ENCODE peak calls at places on chromosomes 7 and 10, in six cellular contexts. One of them, this sample, is unnamed.

GRCh38 chr10:22420787-22421517 is 75.7 kb downstream of the SPAG6 start:
- DNase-seq in activated effector memory CD4-positive, alpha-beta T cell treated with Interleukin-2 at 50 U/mL for 16 hours: no peak
- DNase-seq in activated naive CD4-positive, alpha-beta T cell treated with anti-CD3 and anti-CD28 coated beads, Interleukin-2, amount 10 ng/mL, durations not matched to agents 7 days and 5 days: no peak
- DNase-seq in NCI-H1930: no peak
- DNase-seq in thyroid gland: no peak
- DNase-seq in cardiac muscle cell: no peak
- DNase-seq in this sample: peak

GRCh38 chr7:117385340-117386124 is 41.8 kb downstream of the ASZ1 start:
- DNase-seq in activated naive CD4-positive, alpha-beta T cell treated with anti-CD3 and anti-CD28 coated beads, Interleukin-2, amount 10 ng/mL, durations not matched to agents 7 days and 5 days: no peak
- DNase-seq in thyroid gland: no peak
- DNase-seq in cardiac muscle cell: peak
- DNase-seq in NCI-H1930: no peak
- DNase-seq in activated effector memory CD4-positive, alpha-beta T cell treated with Interleukin-2 at 50 U/mL for 16 hours: no peak
- DNase-seq in this sample: peak

GRCh38 chr7:156473476-156474240 is 166.9 kb upstream of the RNF32 start:
- DNase-seq in activated naive CD4-positive, alpha-beta T cell treated with anti-CD3 and anti-CD28 coated beads, Interleukin-2, amount 10 ng/mL, durations not matched to agents 7 days and 5 days: peak
- DNase-seq in thyroid gland: peak
- DNase-seq in cardiac muscle cell: peak
- DNase-seq in activated effector memory CD4-positive, alpha-beta T cell treated with Interleukin-2 at 50 U/mL for 16 hours: no peak
- DNase-seq in NCI-H1930: peak
- DNase-seq in this sample: peak

GRCh38 chr10:23094786-23095403 is 484 bp upstream of the MSRB2 start:
- DNase-seq in cardiac muscle cell: no peak
- DNase-seq in thyroid gland: no peak
- DNase-seq in activated effector memory CD4-positive, alpha-beta T cell treated with Interleukin-2 at 50 U/mL for 16 hours: no peak
- DNase-seq in NCI-H1930: no peak
- DNase-seq in activated naive CD4-positive, alpha-beta T cell treated with anti-CD3 and anti-CD28 coated beads, Interleukin-2, amount 10 ng/mL, durations not matched to agents 7 days and 5 days: no peak
- DNase-seq in this sample: no peak

GRCh38 chr10:22658745-22659410 is 55.5 kb downstream of the PIP4K2A start:
- DNase-seq in thyroid gland: no peak
- DNase-seq in NCI-H1930: no peak
- DNase-seq in activated naive CD4-positive, alpha-beta T cell treated with anti-CD3 and anti-CD28 coated beads, Interleukin-2, amount 10 ng/mL, durations not matched to agents 7 days and 5 days: no peak
- DNase-seq in activated effector memory CD4-positive, alpha-beta T cell treated with Interleukin-2 at 50 U/mL for 16 hours: no peak
- DNase-seq in cardiac muscle cell: no peak
- DNase-seq in this sample: no peak

GRCh38 chr7:132049462-132050304 is 493.3 kb upstream of the PODXL start:
- DNase-seq in cardiac muscle cell: peak
- DNase-seq in activated naive CD4-positive, alpha-beta T cell treated with anti-CD3 and anti-CD28 coated beads, Interleukin-2, amount 10 ng/mL, durations not matched to agents 7 days and 5 days: peak
- DNase-seq in NCI-H1930: no peak
- DNase-seq in activated effector memory CD4-positive, alpha-beta T cell treated with Interleukin-2 at 50 U/mL for 16 hours: no peak
- DNase-seq in thyroid gland: peak
- DNase-seq in this sample: peak

GRCh38 chr10:90675621-90676020 is 182.2 kb downstream of the HTR7 start:
- DNase-seq in activated naive CD4-positive, alpha-beta T cell treated with anti-CD3 and anti-CD28 coated beads, Interleukin-2, amount 10 ng/mL, durations not matched to agents 7 days and 5 days: no peak
- DNase-seq in activated effector memory CD4-positive, alpha-beta T cell treated with Interleukin-2 at 50 U/mL for 16 hours: no peak
- DNase-seq in cardiac muscle cell: no peak
- DNase-seq in NCI-H1930: no peak
- DNase-seq in thyroid gland: no peak
- DNase-seq in this sample: no peak

GRCh38 chr10:70918851-70919530 is 30.6 kb upstream of the PCBD1 start:
- DNase-seq in thyroid gland: no peak
- DNase-seq in activated effector memory CD4-positive, alpha-beta T cell treated with Interleukin-2 at 50 U/mL for 16 hours: no peak
- DNase-seq in cardiac muscle cell: no peak
- DNase-seq in NCI-H1930: no peak
- DNase-seq in activated naive CD4-positive, alpha-beta T cell treated with anti-CD3 and anti-CD28 coated beads, Interleukin-2, amount 10 ng/mL, durations not matched to agents 7 days and 5 days: no peak
- DNase-seq in this sample: no peak

GRCh38 chr10:24417053-24417452 is 208.1 kb downstream of the KIAA1217 start:
- DNase-seq in NCI-H1930: no peak
- DNase-seq in activated naive CD4-positive, alpha-beta T cell treated with anti-CD3 and anti-CD28 coated beads, Interleukin-2, amount 10 ng/mL, durations not matched to agents 7 days and 5 days: no peak
- DNase-seq in thyroid gland: no peak
- DNase-seq in cardiac muscle cell: no peak
- DNase-seq in activated effector memory CD4-positive, alpha-beta T cell treated with Interleukin-2 at 50 U/mL for 16 hours: no peak
- DNase-seq in this sample: peak

GRCh38 chr7:25862254-25862992 is 289.6 kb upstream of the NFE2L3 start:
- DNase-seq in activated effector memory CD4-positive, alpha-beta T cell treated with Interleukin-2 at 50 U/mL for 16 hours: peak
- DNase-seq in NCI-H1930: peak
- DNase-seq in activated naive CD4-positive, alpha-beta T cell treated with anti-CD3 and anti-CD28 coated beads, Interleukin-2, amount 10 ng/mL, durations not matched to agents 7 days and 5 days: peak
- DNase-seq in cardiac muscle cell: peak
- DNase-seq in thyroid gland: peak
- DNase-seq in this sample: peak

GRCh38 chr7:2474813-2475677 is 1.2 kb downstream of the GRIFIN start:
- DNase-seq in activated effector memory CD4-positive, alpha-beta T cell treated with Interleukin-2 at 50 U/mL for 16 hours: no peak
- DNase-seq in thyroid gland: no peak
- DNase-seq in NCI-H1930: no peak
- DNase-seq in cardiac muscle cell: no peak
- DNase-seq in activated naive CD4-positive, alpha-beta T cell treated with anti-CD3 and anti-CD28 coated beads, Interleukin-2, amount 10 ng/mL, durations not matched to agents 7 days and 5 days: no peak
- DNase-seq in this sample: no peak

GRCh38 chr7:130669051-130669700 is 628 bp upstream of the COPG2 start:
- DNase-seq in thyroid gland: no peak
- DNase-seq in NCI-H1930: no peak
- DNase-seq in cardiac muscle cell: no peak
- DNase-seq in activated naive CD4-positive, alpha-beta T cell treated with anti-CD3 and anti-CD28 coated beads, Interleukin-2, amount 10 ng/mL, durations not matched to agents 7 days and 5 days: no peak
- DNase-seq in activated effector memory CD4-positive, alpha-beta T cell treated with Interleukin-2 at 50 U/mL for 16 hours: no peak
- DNase-seq in this sample: no peak

GRCh38 chr10:103661198-103661950 is 167.9 kb downstream of the NEURL1 start:
- DNase-seq in thyroid gland: peak
- DNase-seq in cardiac muscle cell: peak
- DNase-seq in activated naive CD4-positive, alpha-beta T cell treated with anti-CD3 and anti-CD28 coated beads, Interleukin-2, amount 10 ng/mL, durations not matched to agents 7 days and 5 days: peak
- DNase-seq in NCI-H1930: no peak
- DNase-seq in activated effector memory CD4-positive, alpha-beta T cell treated with Interleukin-2 at 50 U/mL for 16 hours: peak
- DNase-seq in this sample: peak

GRCh38 chr7:151699147-151699546 is 177.8 kb downstream of the PRKAG2 start:
- DNase-seq in cardiac muscle cell: no peak
- DNase-seq in activated naive CD4-positive, alpha-beta T cell treated with anti-CD3 and anti-CD28 coated beads, Interleukin-2, amount 10 ng/mL, durations not matched to agents 7 days and 5 days: no peak
- DNase-seq in activated effector memory CD4-positive, alpha-beta T cell treated with Interleukin-2 at 50 U/mL for 16 hours: no peak
- DNase-seq in NCI-H1930: no peak
- DNase-seq in thyroid gland: no peak
- DNase-seq in this sample: no peak

GRCh38 chr10:84395581-84395980 is 67.2 kb downstream of the CCSER2 start:
- DNase-seq in cardiac muscle cell: no peak
- DNase-seq in NCI-H1930: no peak
- DNase-seq in activated naive CD4-positive, alpha-beta T cell treated with anti-CD3 and anti-CD28 coated beads, Interleukin-2, amount 10 ng/mL, durations not matched to agents 7 days and 5 days: no peak
- DNase-seq in thyroid gland: no peak
- DNase-seq in activated effector memory CD4-positive, alpha-beta T cell treated with Interleukin-2 at 50 U/mL for 16 hours: no peak
- DNase-seq in this sample: no peak

GRCh38 chr7:37150180-37150579 is 298.5 kb downstream of the ELMO1 start:
- DNase-seq in NCI-H1930: no peak
- DNase-seq in activated naive CD4-positive, alpha-beta T cell treated with anti-CD3 and anti-CD28 coated beads, Interleukin-2, amount 10 ng/mL, durations not matched to agents 7 days and 5 days: no peak
- DNase-seq in activated effector memory CD4-positive, alpha-beta T cell treated with Interleukin-2 at 50 U/mL for 16 hours: no peak
- DNase-seq in cardiac muscle cell: no peak
- DNase-seq in thyroid gland: no peak
- DNase-seq in this sample: no peak

GRCh38 chr7:90212149-90212495 is 582 bp downstream of the STEAP2 start:
- DNase-seq in activated effector memory CD4-positive, alpha-beta T cell treated with Interleukin-2 at 50 U/mL for 16 hours: no peak
- DNase-seq in activated naive CD4-positive, alpha-beta T cell treated with anti-CD3 and anti-CD28 coated beads, Interleukin-2, amount 10 ng/mL, durations not matched to agents 7 days and 5 days: no peak
- DNase-seq in cardiac muscle cell: no peak
- DNase-seq in NCI-H1930: no peak
- DNase-seq in thyroid gland: no peak
- DNase-seq in this sample: no peak

GRCh38 chr10:3107426-3107961 is 40.1 kb downstream of the PFKP start:
- DNase-seq in activated naive CD4-positive, alpha-beta T cell treated with anti-CD3 and anti-CD28 coated beads, Interleukin-2, amount 10 ng/mL, durations not matched to agents 7 days and 5 days: no peak
- DNase-seq in cardiac muscle cell: no peak
- DNase-seq in NCI-H1930: no peak
- DNase-seq in activated effector memory CD4-positive, alpha-beta T cell treated with Interleukin-2 at 50 U/mL for 16 hours: no peak
- DNase-seq in thyroid gland: peak
- DNase-seq in this sample: no peak

GRCh38 chr7:154347867-154348266 is 295.7 kb downstream of the DPP6 start:
- DNase-seq in thyroid gland: no peak
- DNase-seq in NCI-H1930: no peak
- DNase-seq in cardiac muscle cell: no peak
- DNase-seq in activated effector memory CD4-positive, alpha-beta T cell treated with Interleukin-2 at 50 U/mL for 16 hours: no peak
- DNase-seq in activated naive CD4-positive, alpha-beta T cell treated with anti-CD3 and anti-CD28 coated beads, Interleukin-2, amount 10 ng/mL, durations not matched to agents 7 days and 5 days: no peak
- DNase-seq in this sample: no peak

GRCh38 chr7:27196287-27196739 is 3.6 kb downstream of the HOXA13 start:
- DNase-seq in cardiac muscle cell: peak
- DNase-seq in activated effector memory CD4-positive, alpha-beta T cell treated with Interleukin-2 at 50 U/mL for 16 hours: peak
- DNase-seq in NCI-H1930: peak
- DNase-seq in thyroid gland: peak
- DNase-seq in activated naive CD4-positive, alpha-beta T cell treated with anti-CD3 and anti-CD28 coated beads, Interleukin-2, amount 10 ng/mL, durations not matched to agents 7 days and 5 days: peak
- DNase-seq in this sample: peak

GRCh38 chr7:43482679-43483252 is 100.1 kb upstream of the STK17A start:
- DNase-seq in activated naive CD4-positive, alpha-beta T cell treated with anti-CD3 and anti-CD28 coated beads, Interleukin-2, amount 10 ng/mL, durations not matched to agents 7 days and 5 days: no peak
- DNase-seq in NCI-H1930: no peak
- DNase-seq in cardiac muscle cell: no peak
- DNase-seq in thyroid gland: no peak
- DNase-seq in activated effector memory CD4-positive, alpha-beta T cell treated with Interleukin-2 at 50 U/mL for 16 hours: no peak
- DNase-seq in this sample: no peak

GRCh38 chr10:114380060-114380459 is 24.2 kb downstream of the AFAP1L2 start:
- DNase-seq in cardiac muscle cell: no peak
- DNase-seq in thyroid gland: peak
- DNase-seq in NCI-H1930: no peak
- DNase-seq in activated naive CD4-positive, alpha-beta T cell treated with anti-CD3 and anti-CD28 coated beads, Interleukin-2, amount 10 ng/mL, durations not matched to agents 7 days and 5 days: no peak
- DNase-seq in activated effector memory CD4-positive, alpha-beta T cell treated with Interleukin-2 at 50 U/mL for 16 hours: no peak
- DNase-seq in this sample: no peak

GRCh38 chr10:64379898-64380297 is 858.7 kb downstream of the REEP3 start:
- DNase-seq in thyroid gland: no peak
- DNase-seq in NCI-H1930: no peak
- DNase-seq in activated effector memory CD4-positive, alpha-beta T cell treated with Interleukin-2 at 50 U/mL for 16 hours: no peak
- DNase-seq in activated naive CD4-positive, alpha-beta T cell treated with anti-CD3 and anti-CD28 coated beads, Interleukin-2, amount 10 ng/mL, durations not matched to agents 7 days and 5 days: no peak
- DNase-seq in cardiac muscle cell: no peak
- DNase-seq in this sample: no peak

GRCh38 chr10:78134919-78135318 is 101.3 kb downstream of the RPS24 start:
- DNase-seq in NCI-H1930: no peak
- DNase-seq in activated effector memory CD4-positive, alpha-beta T cell treated with Interleukin-2 at 50 U/mL for 16 hours: no peak
- DNase-seq in activated naive CD4-positive, alpha-beta T cell treated with anti-CD3 and anti-CD28 coated beads, Interleukin-2, amount 10 ng/mL, durations not matched to agents 7 days and 5 days: no peak
- DNase-seq in thyroid gland: no peak
- DNase-seq in cardiac muscle cell: no peak
- DNase-seq in this sample: no peak

GRCh38 chr7:5282464-5283316 is at the start of gene SLC29A4:
- DNase-seq in thyroid gland: peak
- DNase-seq in activated naive CD4-positive, alpha-beta T cell treated with anti-CD3 and anti-CD28 coated beads, Interleukin-2, amount 10 ng/mL, durations not matched to agents 7 days and 5 days: peak
- DNase-seq in activated effector memory CD4-positive, alpha-beta T cell treated with Interleukin-2 at 50 U/mL for 16 hours: no peak
- DNase-seq in NCI-H1930: no peak
- DNase-seq in cardiac muscle cell: peak
- DNase-seq in this sample: peak

GRCh38 chr7:92359801-92360200 is 87.5 kb upstream of the GATAD1 start:
- DNase-seq in activated effector memory CD4-positive, alpha-beta T cell treated with Interleukin-2 at 50 U/mL for 16 hours: no peak
- DNase-seq in thyroid gland: no peak
- DNase-seq in cardiac muscle cell: no peak
- DNase-seq in NCI-H1930: no peak
- DNase-seq in activated naive CD4-positive, alpha-beta T cell treated with anti-CD3 and anti-CD28 coated beads, Interleukin-2, amount 10 ng/mL, durations not matched to agents 7 days and 5 days: no peak
- DNase-seq in this sample: no peak

GRCh38 chr7:130758429-130759056 is 24.5 kb upstream of the KLF14 start:
- DNase-seq in activated effector memory CD4-positive, alpha-beta T cell treated with Interleukin-2 at 50 U/mL for 16 hours: no peak
- DNase-seq in activated naive CD4-positive, alpha-beta T cell treated with anti-CD3 and anti-CD28 coated beads, Interleukin-2, amount 10 ng/mL, durations not matched to agents 7 days and 5 days: no peak
- DNase-seq in thyroid gland: no peak
- DNase-seq in cardiac muscle cell: peak
- DNase-seq in NCI-H1930: no peak
- DNase-seq in this sample: peak

GRCh38 chr10:11563936-11564335 is 47.5 kb downstream of the USP6NL start:
- DNase-seq in NCI-H1930: no peak
- DNase-seq in activated effector memory CD4-positive, alpha-beta T cell treated with Interleukin-2 at 50 U/mL for 16 hours: no peak
- DNase-seq in cardiac muscle cell: no peak
- DNase-seq in thyroid gland: no peak
- DNase-seq in activated naive CD4-positive, alpha-beta T cell treated with anti-CD3 and anti-CD28 coated beads, Interleukin-2, amount 10 ng/mL, durations not matched to agents 7 days and 5 days: no peak
- DNase-seq in this sample: no peak

GRCh38 chr7:128221929-128222403 is 19.1 kb upstream of the LEP start:
- DNase-seq in activated naive CD4-positive, alpha-beta T cell treated with anti-CD3 and anti-CD28 coated beads, Interleukin-2, amount 10 ng/mL, durations not matched to agents 7 days and 5 days: no peak
- DNase-seq in activated effector memory CD4-positive, alpha-beta T cell treated with Interleukin-2 at 50 U/mL for 16 hours: no peak
- DNase-seq in thyroid gland: peak
- DNase-seq in NCI-H1930: no peak
- DNase-seq in cardiac muscle cell: no peak
- DNase-seq in this sample: no peak